ENCODE peak calls at places on chromosomes 1 and 21, in nine cellular contexts. N is left ventricle myocardium inferior; Y is transverse colon; B is CD8-positive, alpha-beta T cell; C is mucosa of descending colon; F is nephron progenitor cell; Q is adrenal gland; V is cardiac fibroblast; D is AG09319. M is an unnamed sample.

GRCh38 chr1:40861227-40862003 is 748 bp downstream of the CITED4 start:
- DNase-seq in F (peak; percentile 54), Q (peak; percentile 50), N (peak; percentile 63), V (peak; percentile 55), B (peak; percentile 59), Y (peak; percentile 44), D (no peak), C (peak; percentile 72), M (no peak)

GRCh38 chr1:85665932-85666331 is 42.3 kb downstream of the ZNHIT6 start:
- DNase-seq in Q (no peak), B (no peak), F (no peak), C (no peak), V (no peak), D (no peak), N (no peak), Y (no peak), M (no peak)

GRCh38 chr1:241985787-241986186 is 13.1 kb downstream of the MAP1LC3C start:
- DNase-seq in Y (peak; percentile 24), C (no peak), V (peak; percentile 46), F (peak; percentile 39), N (no peak), D (no peak), Q (peak; percentile 48), B (no peak), M (no peak)

GRCh38 chr1:239963861-239964260 is 127.8 kb upstream of the FMN2 start:
- DNase-seq in V (no peak), N (no peak), D (no peak), F (no peak), B (no peak), Q (no peak), C (no peak), Y (no peak), M (no peak)

GRCh38 chr1:44842763-44843655 is at the start of gene PTCH2:
- DNase-seq in B (peak; percentile 57), D (peak; percentile 16), C (peak; percentile 67), Q (peak; percentile 70), Y (peak; percentile 67), V (peak; percentile 81), F (peak; percentile 96), N (peak; percentile 74), M (no peak)

GRCh38 chr21:34802180-34802899 is 133.5 kb downstream of the CLIC6 start:
- DNase-seq in C (no peak), Y (no peak), B (no peak), Q (no peak), V (no peak), N (no peak), F (no peak), D (no peak), M (no peak)

GRCh38 chr1:226953175-226953800 is 13.2 kb downstream of the COQ8A start:
- DNase-seq in F (no peak), B (no peak), Q (no peak), N (no peak), C (no peak), D (no peak), Y (no peak), V (no peak), M (no peak)

GRCh38 chr1:167862432-167863076 is 51.4 kb downstream of the ADCY10 start:
- DNase-seq in C (no peak), F (no peak), B (no peak), Q (no peak), N (no peak), Y (no peak), D (no peak), V (no peak), M (no peak)

GRCh38 chr1:117757668-117758067 is 151.8 kb downstream of the TENT5C start:
- DNase-seq in C (no peak), Y (no peak), N (no peak), V (no peak), B (no peak), F (no peak), Q (no peak), D (no peak), M (no peak)

GRCh38 chr1:155198547-155198906 is 9.2 kb downstream of the THBS3 start:
- DNase-seq in B (no peak), C (peak; percentile 17), Y (no peak), V (no peak), D (no peak), F (no peak), N (no peak), Q (no peak), M (no peak)

GRCh38 chr1:96723372-96723771 is 1.8 kb downstream of the PTBP2 start:
- DNase-seq in B (no peak), V (peak; percentile 26), D (no peak), Q (no peak), Y (no peak), N (no peak), C (no peak), F (no peak), M (no peak)

GRCh38 chr1:107175102-107175501 is 34.3 kb downstream of the NTNG1 start:
- DNase-seq in F (no peak), V (no peak), D (no peak), B (no peak), Q (no peak), C (no peak), Y (no peak), N (no peak), M (no peak)

GRCh38 chr1:208291923-208292711 is 47.9 kb upstream of the PLXNA2 start:
- DNase-seq in Y (no peak), V (peak; percentile 6), Q (no peak), F (no peak), N (no peak), D (no peak), C (no peak), B (no peak), M (no peak)

GRCh38 chr1:171372418-171373088 is 58.6 kb downstream of the FMO4 start:
- DNase-seq in Y (no peak), V (peak; percentile 39), C (no peak), F (no peak), D (no peak), N (no peak), B (no peak), Q (no peak), M (no peak)

GRCh38 chr1:156963621-156964020 is 43.2 kb downstream of the LRRC71 start:
- DNase-seq in Q (peak; percentile 27), Y (no peak), C (no peak), B (peak; percentile 77), N (peak; percentile 22), F (no peak), D (no peak), V (peak; percentile 15), M (peak; percentile 42)

GRCh38 chr1:118984086-118984989 is 3.8 kb downstream of the TBX15 start:
- DNase-seq in C (no peak), Y (no peak), D (no peak), N (no peak), B (no peak), Q (no peak), F (peak; percentile 51), V (no peak), M (no peak)

GRCh38 chr21:36297938-36298572 is 21.9 kb upstream of the MORC3 start:
- DNase-seq in B (peak; percentile 84), D (no peak), V (peak; percentile 17), Y (peak; percentile 85), F (no peak), N (no peak), C (peak; percentile 73), Q (peak; percentile 45), M (peak; percentile 73)
- TF ChIP-seq CTCF in B (no peak), D (no peak), V (no peak), Y (no peak), F (no peak), N (no peak), C (no peak), Q (no peak), M (no peak)

DNA sequence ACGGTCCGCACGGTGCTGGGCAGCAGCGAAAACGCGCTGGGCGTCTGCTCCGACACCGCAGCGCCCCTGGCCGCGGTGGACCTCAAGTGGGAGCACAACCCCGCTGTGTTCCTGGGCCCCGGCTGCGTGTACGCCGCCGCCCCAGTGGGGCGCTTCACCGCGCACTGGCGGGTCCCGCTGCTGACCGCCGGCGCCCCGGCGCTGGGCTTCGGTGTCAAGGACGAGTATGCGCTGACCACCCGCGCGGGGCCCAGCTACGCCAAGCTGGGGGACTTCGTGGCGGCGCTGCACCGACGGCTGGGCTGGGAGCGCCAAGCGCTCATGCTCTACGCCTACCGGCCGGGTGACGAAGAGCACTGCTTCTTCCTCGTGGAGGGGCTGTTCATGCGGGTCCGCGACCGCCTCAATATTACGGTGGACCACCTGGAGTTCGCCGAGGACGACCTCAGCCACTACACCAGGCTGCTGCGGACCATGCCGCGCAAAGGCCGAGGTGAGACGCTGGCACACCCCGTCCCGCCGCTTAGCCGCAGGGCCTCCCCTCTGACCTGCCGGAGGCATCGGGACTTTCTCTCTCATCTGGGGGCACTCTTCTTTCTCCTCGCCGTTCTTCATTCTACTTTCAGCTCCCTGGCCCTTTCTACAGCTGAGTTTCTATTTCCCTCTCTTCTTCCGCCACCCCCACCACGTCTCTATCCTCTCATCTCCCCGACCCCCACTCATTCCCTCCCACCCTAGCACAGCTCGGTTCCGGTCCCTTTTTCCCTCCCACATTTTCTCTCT is 1.0 kb downstream of the NPR1 start:
- DNase-seq in F (peak; percentile 73), D (no peak), B (no peak), N (peak; percentile 24), C (peak; percentile 48), Q (no peak), Y (no peak), V (peak; percentile 19), M (no peak)
- TF ChIP-seq CTCF in F (peak; percentile 10), D (no peak), B (peak; percentile 44), N (no peak), C (no peak), Q (no peak), Y (peak; percentile 31), V (peak; percentile 19), M (no peak)

GRCh38 chr1:26191739-26192138 is 1.3 kb downstream of the CATSPER4 start:
- DNase-seq in B (no peak), Q (no peak), C (no peak), N (no peak), D (no peak), V (no peak), Y (no peak), F (no peak), M (no peak)

GRCh38 chr1:26188477-26188876 is 1.9 kb upstream of the CATSPER4 start:
- DNase-seq in F (no peak), Q (no peak), C (no peak), V (no peak), Y (no peak), B (no peak), D (no peak), N (no peak), M (no peak)

GRCh38 chr1:26189331-26189730 is 1.1 kb upstream of the CATSPER4 start:
- DNase-seq in N (no peak), Y (no peak), D (no peak), Q (no peak), V (no peak), F (peak; percentile 34), B (no peak), C (no peak), M (no peak)

GRCh38 chr1:26189751-26190275 is 589 bp upstream of the CATSPER4 start:
- DNase-seq in N (no peak), V (no peak), C (no peak), Y (no peak), Q (no peak), F (no peak), B (no peak), D (no peak), M (no peak)

GRCh38 chr1:26190373-26190987 is at the start of gene CATSPER4:
- DNase-seq in B (no peak), D (no peak), Q (no peak), N (no peak), C (no peak), V (peak; percentile 20), Y (no peak), F (peak; percentile 67), M (no peak)
- TF ChIP-seq CTCF in B (no peak), D (peak; percentile 8), Q (no peak), N (peak; percentile 29), C (no peak), V (no peak), Y (peak; percentile 13), F (peak; percentile 43), M (no peak)

GRCh38 chr1:176466514-176466913 is 3.5 kb downstream of the PAPPA2 start:
- DNase-seq in C (no peak), F (no peak), D (no peak), Y (no peak), V (no peak), N (no peak), B (no peak), Q (no peak), M (no peak)
- TF ChIP-seq CTCF in C (no peak), F (peak; percentile 51), D (no peak), Y (no peak), V (no peak), N (peak; percentile 48), B (no peak), Q (no peak), M (no peak)